ENCODE peak calls at places on chromosomes 5 and 9, in ten cellular contexts. Q, V, Y, C, U, A, L, D, X and W are unnamed samples.

GRCh38 chr5:170327802-170328201 is 30.2 kb upstream of the LCP2 start:
- DNase-seq in C (no peak), Q (no peak), D (peak), A (no peak), U (no peak), L (no peak), Y (no peak), V (no peak), X (no peak), W (no peak)

GRCh38 chr5:51347704-51348103 is 35.5 kb upstream of the ISL1 start:
- DNase-seq in Y (peak), A (no peak), X (no peak), V (no peak), C (no peak), D (no peak), L (peak), U (no peak), Q (no peak), W (no peak)

GRCh38 chr5:178194026-178194425 is 6.9 kb upstream of the GMCL2 start:
- DNase-seq in V (no peak), X (no peak), D (peak), Y (no peak), C (no peak), Q (no peak), L (no peak), A (no peak), U (no peak), W (no peak)

GRCh38 chr5:68171101-68171558 is 44.4 kb upstream of the PIK3R1 start:
- DNase-seq in D (no peak), Q (no peak), A (no peak), X (no peak), V (no peak), C (no peak), U (peak), L (no peak), Y (no peak), W (peak)

GRCh38 chr9:1332161-1332560 is 282.0 kb downstream of the DMRT2 start:
- DNase-seq in U (no peak), A (no peak), V (no peak), Y (no peak), Q (no peak), L (peak), C (no peak), X (no peak), D (no peak), W (no peak)

GRCh38 chr5:57779383-57780223 is 297.0 kb upstream of the ACTBL2 start:
- DNase-seq in A (peak), L (peak), U (no peak), D (peak), V (peak), C (peak), Y (peak), Q (no peak), X (no peak), W (peak)

GRCh38 chr5:67002832-67003231 is 193.8 kb downstream of the CD180 start:
- DNase-seq in Y (no peak), A (no peak), Q (no peak), D (no peak), C (no peak), U (no peak), L (no peak), V (no peak), X (no peak), W (no peak)

GRCh38 chr5:61301820-61302563 is 30.1 kb upstream of the ZSWIM6 start:
- DNase-seq in U (peak), A (no peak), X (no peak), C (peak), V (no peak), D (no peak), Q (no peak), Y (no peak), L (peak), W (peak)

GRCh38 chr5:176818391-176819098 is 8.2 kb downstream of the UNC5A start:
- DNase-seq in Y (no peak), C (no peak), D (peak), Q (no peak), X (no peak), V (no peak), A (no peak), L (no peak), U (no peak), W (no peak)

GRCh38 chr9:33731142-33731541 is 64.2 kb upstream of the PRSS3 start:
- DNase-seq in Y (no peak), U (no peak), Q (no peak), D (no peak), C (no peak), X (no peak), V (no peak), L (no peak), A (no peak), W (no peak)

GRCh38 chr5:133384903-133385302 is 227.4 kb downstream of the FSTL4 start:
- DNase-seq in U (no peak), A (no peak), C (no peak), X (no peak), Y (no peak), Q (no peak), D (no peak), L (no peak), V (no peak), W (no peak)

GRCh38 chr9:125772740-125773139 is 25.6 kb downstream of the PBX3 start:
- DNase-seq in Y (no peak), A (no peak), V (no peak), C (no peak), X (no peak), D (no peak), L (no peak), U (no peak), Q (no peak), W (no peak)

GRCh38 chr5:141637266-141637692 is 482 bp downstream of the RELL2 start:
- DNase-seq in Q (peak), C (no peak), V (peak), L (peak), X (no peak), U (no peak), D (peak), A (peak), Y (no peak), W (no peak)